ENCODE peak calls at places on chromosomes 3 and 15, in five cellular contexts. N is lower lobe of right lung, Z is RWPE1, L is fibroblast of the conjunctiva, X is WTC11. D is an unnamed sample.

GRCh38 chr15:25679492-25679891 is 183.6 kb downstream of the ATP10A start:
- DNase-seq in N (no peak), Z (no peak), L (no peak), X (no peak), D (no peak)

GRCh38 chr15:48897144-48897814 is 19.3 kb downstream of the EID1 start:
- DNase-seq in X (no peak), Z (no peak), N (no peak), L (peak), D (no peak)

GRCh38 chr3:129118745-129119144 is 2.9 kb downstream of the RAB43 start:
- DNase-seq in L (no peak), X (no peak), N (no peak), Z (no peak), D (no peak)

GRCh38 chr15:72353266-72353665 is 22.5 kb downstream of the HEXA start:
- DNase-seq in L (no peak), Z (peak), X (no peak), N (no peak), D (no peak)

GRCh38 chr15:94047566-94047965 is 183.8 kb upstream of the MCTP2 start:
- DNase-seq in L (no peak), N (no peak), X (no peak), Z (no peak), D (no peak)

GRCh38 chr3:15493436-15493835 is 28.1 kb downstream of the COLQ start:
- DNase-seq in X (no peak), L (no peak), N (no peak), Z (no peak), D (no peak)

GRCh38 chr3:150409527-150410310 is 1.6 kb downstream of the TSC22D2 start:
- DNase-seq in Z (peak), X (peak), L (peak), N (peak), D (no peak)

GRCh38 chr3:31166249-31166885 is 271.9 kb upstream of the GADL1 start:
- DNase-seq in X (no peak), L (peak), N (no peak), Z (peak), D (no peak)

GRCh38 chr15:44038801-44039200 is 156.3 kb downstream of the FRMD5 start:
- DNase-seq in N (no peak), L (no peak), X (peak), Z (no peak), D (no peak)

GRCh38 chr3:122405015-122405414 is 10.8 kb downstream of the WDR5B start:
- DNase-seq in X (no peak), Z (no peak), N (no peak), L (no peak), D (no peak)

GRCh38 chr3:127407026-127407939 is 119.4 kb upstream of the PRR20G start:
- DNase-seq in X (no peak), N (no peak), Z (no peak), L (no peak), D (no peak)

GRCh38 chr15:28184166-28184565 is 85.1 kb upstream of the OCA2 start:
- DNase-seq in Z (no peak), X (no peak), N (no peak), L (no peak), D (no peak)

GRCh38 chr3:175421897-175422296 is 562.8 kb downstream of the NAALADL2 start:
- DNase-seq in X (no peak), Z (no peak), L (no peak), N (no peak), D (no peak)

GRCh38 chr3:111768571-111769100 is 90.4 kb upstream of the PHLDB2 start:
- DNase-seq in X (no peak), N (no peak), Z (peak), L (peak), D (no peak)

D was measured in GM18507.